ENCODE peak calls at places on chromosome 17, in eight cellular contexts. C is fibroblast of mammary gland; X is cardiac muscle cell; I is prostate gland; Z is AG09309; Y is CD4-positive, CD25-positive, alpha-beta regulatory T cell; P is mammary epithelial cell; N is left ventricle myocardium inferior. S is an unnamed sample.

GRCh38 chr17:64378890-64379354 is 11.7 kb downstream of the PECAM1 start:
- DNase-seq in C (peak), X (no peak), I (no peak), Z (no peak), Y (no peak), P (no peak), N (no peak), S (no peak)

GRCh38 chr17:33657181-33657580 is 364.1 kb upstream of the ASIC2 start:
- DNase-seq in C (no peak), X (no peak), I (no peak), Z (no peak), Y (no peak), P (no peak), N (no peak), S (no peak)

GRCh38 chr17:32341857-32342602 is at the start of gene C17orf75:
- DNase-seq in C (peak), X (peak), I (peak), Z (no peak), Y (peak), P (peak), N (peak), S (no peak)

GRCh38 chr17:35089846-35090193 is 26.3 kb upstream of the RFFL start:
- DNase-seq in C (peak), X (peak), I (no peak), Z (no peak), Y (no peak), P (peak), N (no peak), S (no peak)

GRCh38 chr17:73678999-73679398 is 34.8 kb upstream of the SDK2 start:
- DNase-seq in C (no peak), X (no peak), I (no peak), Z (no peak), Y (no peak), P (no peak), N (no peak), S (no peak)

GRCh38 chr17:61309857-61310256 is 89.8 kb upstream of the TBX2 start:
- DNase-seq in C (peak), X (peak), I (no peak), Z (peak), Y (no peak), P (peak), N (no peak), S (peak)

GRCh38 chr17:77231076-77231871 is 90.5 kb downstream of the SEC14L1 start:
- DNase-seq in C (no peak), X (no peak), I (no peak), Z (no peak), Y (no peak), P (no peak), N (no peak), S (no peak)

GRCh38 chr17:58533616-58534188 is 19.3 kb upstream of the MTMR4 start:
- DNase-seq in C (no peak), X (no peak), I (no peak), Z (no peak), Y (no peak), P (no peak), N (no peak), S (no peak)

GRCh38 chr17:66167189-66167815 is 24.6 kb downstream of the CEP112 start:
- DNase-seq in C (no peak), X (no peak), I (no peak), Z (no peak), Y (no peak), P (no peak), N (no peak), S (no peak)

GRCh38 chr17:68288804-68289203 is 2.1 kb downstream of the SLC16A6 start:
- DNase-seq in C (no peak), X (no peak), I (no peak), Z (no peak), Y (no peak), P (no peak), N (no peak), S (no peak)

GRCh38 chr17:73352261-73352660 is 40.5 kb upstream of the CDC42EP4 start:
- DNase-seq in C (no peak), X (no peak), I (no peak), Z (no peak), Y (no peak), P (no peak), N (no peak), S (no peak)

GRCh38 chr17:6559753-6560215 is 3.4 kb upstream of the PITPNM3 start:
- DNase-seq in C (no peak), X (no peak), I (no peak), Z (no peak), Y (no peak), P (no peak), N (no peak), S (no peak)

GRCh38 chr17:9056566-9056965 is 35.3 kb downstream of the NTN1 start:
- DNase-seq in C (no peak), X (no peak), I (no peak), Z (no peak), Y (no peak), P (no peak), N (no peak), S (no peak)

GRCh38 chr17:72677108-72677507 is 415.4 kb downstream of the SLC39A11 start:
- DNase-seq in C (no peak), X (no peak), I (no peak), Z (no peak), Y (no peak), P (no peak), N (no peak), S (no peak)

GRCh38 chr17:56593073-56593740 is at the start of gene NOG:
- DNase-seq in C (peak), X (peak), I (peak), Z (no peak), Y (peak), P (peak), N (peak), S (no peak)

GRCh38 chr17:72444517-72445054 is 323.8 kb downstream of the SOX9 start:
- DNase-seq in C (no peak), X (no peak), I (no peak), Z (no peak), Y (no peak), P (no peak), N (no peak), S (no peak)

GRCh38 chr17:68603663-68604062 is 2.5 kb upstream of the FAM20A start:
- DNase-seq in C (no peak), X (no peak), I (no peak), Z (no peak), Y (no peak), P (no peak), N (no peak), S (no peak)

GRCh38 chr17:61822326-61823285 is 40.7 kb downstream of the BRIP1 start:
- DNase-seq in C (no peak), X (no peak), I (no peak), Z (no peak), Y (no peak), P (no peak), N (no peak), S (no peak)

GRCh38 chr17:52383493-52384100 is 225.1 kb upstream of the CA10 start:
- DNase-seq in C (peak), X (peak), I (peak), Z (no peak), Y (no peak), P (peak), N (no peak), S (no peak)

GRCh38 chr17:63842540-63843386 is at the start of gene SMARCD2:
- DNase-seq in C (peak), X (peak), I (peak), Z (peak), Y (peak), P (peak), N (peak), S (peak)

GRCh38 chr17:27389542-27390140 is 66.6 kb upstream of the KSR1 start:
- DNase-seq in C (no peak), X (no peak), I (no peak), Z (no peak), Y (no peak), P (no peak), N (no peak), S (no peak)

GRCh38 chr17:8084250-8084649 is 3.3 kb downstream of the ALOX12B start:
- DNase-seq in C (no peak), X (no peak), I (no peak), Z (no peak), Y (no peak), P (peak), N (no peak), S (no peak)

GRCh38 chr17:64025732-64026294 is 5.4 kb upstream of the ICAM2 start:
- DNase-seq in C (peak), X (peak), I (peak), Z (no peak), Y (peak), P (peak), N (peak), S (peak)

GRCh38 chr17:80220709-80221215 is 535 bp downstream of the SLC26A11 start:
- DNase-seq in C (no peak), X (peak), I (peak), Z (no peak), Y (no peak), P (no peak), N (no peak), S (no peak)

GRCh38 chr17:28760987-28761562 is 17.3 kb downstream of the TRAF4 start:
- DNase-seq in C (peak), X (peak), I (peak), Z (peak), Y (no peak), P (peak), N (peak), S (peak)

GRCh38 chr17:19405114-19405513 is 5.9 kb upstream of the RNF112 start:
- DNase-seq in C (no peak), X (no peak), I (no peak), Z (no peak), Y (no peak), P (no peak), N (no peak), S (no peak)

GRCh38 chr17:9948967-9949366 is 43.9 kb upstream of the RCVRN start:
- DNase-seq in C (no peak), X (no peak), I (no peak), Z (no peak), Y (no peak), P (no peak), N (no peak), S (no peak)

GRCh38 chr17:29579866-29580771 is 9.3 kb downstream of the GIT1 start:
- DNase-seq in C (peak), X (peak), I (peak), Z (peak), Y (peak), P (peak), N (peak), S (no peak)

GRCh38 chr17:39632153-39632941 is 4.6 kb upstream of the STARD3 start:
- DNase-seq in C (no peak), X (no peak), I (peak), Z (no peak), Y (no peak), P (no peak), N (no peak), S (no peak)

GRCh38 chr17:40331743-40332641 is 23.0 kb downstream of the RARA start:
- DNase-seq in C (peak), X (peak), I (peak), Z (no peak), Y (no peak), P (no peak), N (peak), S (no peak)

GRCh38 chr17:8164815-8165131 is 2.0 kb upstream of the VAMP2 start:
- DNase-seq in C (no peak), X (no peak), I (no peak), Z (no peak), Y (no peak), P (no peak), N (peak), S (no peak)

GRCh38 chr17:40073454-40074174 is 10.8 kb downstream of the THRA start:
- DNase-seq in C (no peak), X (no peak), I (no peak), Z (no peak), Y (no peak), P (no peak), N (no peak), S (no peak)

GRCh38 chr17:8375738-8376259 is 705 bp downstream of the KRABD2 start:
- DNase-seq in C (peak), X (no peak), I (peak), Z (no peak), Y (no peak), P (peak), N (no peak), S (no peak)

GRCh38 chr17:2435852-2436251 is 35.0 kb upstream of the MNT start:
- DNase-seq in C (no peak), X (no peak), I (no peak), Z (no peak), Y (no peak), P (no peak), N (no peak), S (no peak)

GRCh38 chr17:82094931-82095776 is 2.9 kb downstream of the FASN start:
- DNase-seq in C (no peak), X (no peak), I (no peak), Z (no peak), Y (no peak), P (no peak), N (peak), S (no peak)
- H3K4me3 ChIP-seq in C (peak), X (no peak), I (peak), Z (no peak), Y (no peak), P (peak), N (no peak), S (peak)

DNA sequence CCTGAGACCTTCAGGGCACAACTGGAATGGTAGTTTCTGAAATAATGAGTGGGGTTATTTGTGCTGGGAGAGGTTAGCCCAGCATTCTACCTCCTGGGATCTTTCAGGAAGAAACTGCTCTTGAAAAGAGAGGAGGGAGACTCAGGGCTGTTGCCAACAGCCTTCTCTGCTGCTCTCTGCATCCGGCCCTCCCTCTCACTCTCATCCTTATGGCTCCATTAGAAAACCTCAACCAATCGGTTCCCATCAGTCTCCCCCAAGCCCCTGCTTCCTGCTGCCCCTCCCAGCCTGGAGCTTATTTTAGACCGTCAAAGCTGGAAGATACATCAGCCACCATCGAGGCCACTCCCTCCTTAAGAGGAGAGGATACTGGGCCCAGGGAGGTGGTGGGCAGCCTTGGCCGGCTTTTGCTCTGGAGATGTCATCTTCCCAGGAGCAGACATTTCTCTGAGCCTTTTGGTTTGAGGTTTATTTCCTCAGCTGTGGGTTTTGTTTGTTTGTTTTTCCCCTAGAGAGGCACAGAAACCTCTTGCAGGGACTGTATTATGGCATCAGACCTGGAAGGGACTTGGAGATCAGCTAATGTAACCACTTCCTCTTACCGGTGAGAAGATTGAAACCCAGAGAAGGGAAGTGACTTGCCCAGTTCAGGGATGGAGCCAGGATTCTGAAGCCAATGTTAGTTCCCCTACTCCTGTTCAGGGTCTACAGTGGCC is 2.7 kb downstream of the MPRIP start:
- DNase-seq in C (peak), X (peak), I (no peak), Z (peak), Y (no peak), P (peak), N (no peak), S (peak)
- H3K4me3 ChIP-seq in C (peak), X (peak), I (peak), Z (peak), Y (peak), P (peak), N (peak), S (peak)

DNA sequence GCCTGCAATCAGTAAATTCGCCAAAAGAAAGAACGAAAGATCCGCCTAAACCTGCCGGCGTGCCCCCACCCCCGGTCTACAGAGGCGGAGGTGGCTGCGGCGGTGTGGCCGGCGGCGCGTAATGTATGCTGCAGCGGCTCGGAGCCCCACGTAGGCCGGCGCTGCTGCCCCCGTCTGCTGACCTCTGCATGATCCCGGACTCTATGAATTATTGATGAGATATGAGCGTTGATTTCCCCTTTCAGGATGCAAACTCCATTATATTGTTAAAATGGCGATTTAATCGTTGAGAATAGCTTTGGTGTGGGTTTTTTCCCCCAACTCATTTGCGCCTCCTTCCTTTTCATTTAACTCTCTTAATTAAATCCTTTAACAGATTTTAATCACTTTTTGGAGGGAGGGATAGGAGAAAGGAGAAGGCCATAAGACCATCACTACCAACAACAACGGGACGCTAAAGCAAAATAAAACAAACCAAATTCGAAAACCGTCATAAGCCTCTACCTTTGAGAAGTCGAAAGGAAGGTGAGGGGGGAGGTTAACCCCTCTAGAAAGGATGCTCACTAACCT is 3.6 kb downstream of the HOXB3 start:
- DNase-seq in C (no peak), X (no peak), I (no peak), Z (no peak), Y (no peak), P (no peak), N (no peak), S (no peak)
- H3K4me3 ChIP-seq in C (peak), X (no peak), I (no peak), Z (no peak), Y (peak), P (peak), N (peak), S (peak)

GRCh38 chr17:17926840-17927449 is 45.3 kb downstream of the TOM1L2 start:
- DNase-seq in C (no peak), X (no peak), I (no peak), Z (no peak), Y (no peak), P (no peak), N (no peak), S (no peak)
- H3K4me3 ChIP-seq in C (no peak), X (no peak), I (no peak), Z (no peak), Y (no peak), P (no peak), N (no peak), S (no peak)

S was measured in skeletal muscle cell.